ENCODE peak calls at places on chromosomes 12 and 14, in nine cellular contexts. O is body of pancreas, X is Karpas-422, T is WERI-Rb-1, Q is tibial nerve, V is Panc1, B is H9, P is OCI-LY7, U is left ventricle myocardium inferior. E is an unnamed sample.

GRCh38 chr12:25020621-25021243 is 71.8 kb upstream of the BCAT1 start:
- DNase-seq in X (peak), O (no peak), B (no peak), T (no peak), V (no peak), P (peak), U (no peak), Q (no peak), E (no peak)

GRCh38 chr12:95959107-95959506 is 16.0 kb downstream of the AMDHD1 start:
- DNase-seq in V (no peak), T (no peak), O (no peak), P (peak), Q (no peak), B (no peak), X (peak), U (no peak), E (no peak)

GRCh38 chr12:103085541-103085940 is 128.1 kb downstream of the ASCL1 start:
- DNase-seq in U (no peak), P (no peak), V (no peak), X (no peak), B (no peak), O (no peak), T (no peak), Q (no peak), E (no peak)

GRCh38 chr12:94173660-94174265 is 25.4 kb downstream of the PLXNC1 start:
- DNase-seq in P (peak), Q (no peak), X (no peak), O (no peak), T (no peak), B (no peak), U (no peak), V (no peak), E (no peak)

GRCh38 chr12:13024151-13024946 is 19.8 kb upstream of the FAM234B start:
- DNase-seq in V (no peak), B (no peak), U (no peak), T (no peak), Q (peak), O (peak), P (no peak), X (peak), E (peak)

GRCh38 chr12:31008241-31008711 is 65.4 kb upstream of the DDX11 start:
- DNase-seq in V (no peak), X (no peak), B (no peak), T (no peak), U (no peak), P (no peak), Q (no peak), O (no peak), E (no peak)

GRCh38 chr14:37081220-37081619 is 91.2 kb downstream of the SLC25A21 start:
- DNase-seq in P (no peak), O (no peak), Q (no peak), U (no peak), V (peak), B (no peak), X (no peak), T (no peak), E (no peak)

GRCh38 chr14:92382677-92383076 is 59.7 kb downstream of the SLC24A4 start:
- DNase-seq in V (no peak), P (no peak), U (no peak), B (no peak), Q (no peak), X (no peak), T (no peak), O (no peak), E (no peak)

GRCh38 chr14:98138666-98139065 is 1133.3 kb downstream of the BCL11B start:
- DNase-seq in V (no peak), U (no peak), Q (no peak), P (peak), O (peak), T (peak), X (peak), B (peak), E (peak)

GRCh38 chr12:111753144-111753881 is 13.4 kb upstream of the ALDH2 start:
- DNase-seq in U (peak), O (peak), T (peak), V (no peak), P (peak), X (peak), Q (peak), B (peak), E (peak)

DNA sequence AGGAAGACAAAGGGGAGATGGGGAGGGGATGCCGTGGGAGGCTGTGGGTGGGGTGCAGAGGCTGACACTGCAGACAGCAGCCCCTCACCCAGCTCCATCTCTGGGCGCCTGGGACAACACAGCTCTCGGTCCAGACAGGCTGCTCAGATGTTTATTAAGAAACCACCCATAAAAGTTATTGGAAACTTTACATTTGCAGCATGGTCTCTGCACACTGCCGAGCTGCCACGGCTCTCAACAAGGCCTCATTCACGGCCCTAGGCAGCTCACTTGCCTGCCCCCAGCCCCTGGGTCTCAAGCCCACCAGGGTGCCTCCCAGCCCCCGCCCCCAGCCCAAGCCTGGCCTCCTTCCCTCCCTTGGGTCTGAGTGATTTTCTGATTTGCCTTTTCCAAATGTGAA is 21.0 kb upstream of the COL2A1 start:
- DNase-seq in U (no peak), Q (no peak), O (no peak), V (no peak), P (no peak), X (no peak), T (no peak), B (no peak), E (no peak)
- H3K27ac ChIP-seq in U (no peak), Q (no peak), O (no peak), V (no peak), P (no peak), X (no peak), T (no peak), B (no peak), E (no peak)

DNA sequence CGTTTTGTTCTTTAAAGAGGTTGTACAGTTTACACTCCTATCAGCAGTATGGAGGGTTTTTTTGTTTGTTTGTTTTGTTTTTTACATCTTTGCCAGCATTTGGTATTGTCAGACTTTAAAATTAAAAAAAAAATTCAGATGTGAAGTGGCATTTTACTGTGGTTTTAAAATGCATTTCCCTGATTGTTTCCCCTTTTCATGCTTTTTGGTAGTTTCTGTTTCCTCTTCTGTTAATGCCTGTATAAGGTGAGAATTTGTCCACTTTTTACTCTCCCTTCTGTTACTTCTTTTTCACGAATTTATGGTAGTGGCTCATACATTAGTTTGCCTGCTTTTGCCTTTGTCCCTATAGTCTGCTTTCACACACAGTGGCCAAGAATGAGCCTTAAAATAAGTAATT is 36.6 kb downstream of the MNAT1 start:
- DNase-seq in Q (no peak), P (no peak), U (no peak), T (no peak), O (no peak), B (no peak), V (no peak), X (peak), E (no peak)
- H3K27ac ChIP-seq in Q (no peak), P (no peak), U (no peak), T (no peak), O (no peak), B (no peak), V (no peak), X (peak), E (no peak)

DNA sequence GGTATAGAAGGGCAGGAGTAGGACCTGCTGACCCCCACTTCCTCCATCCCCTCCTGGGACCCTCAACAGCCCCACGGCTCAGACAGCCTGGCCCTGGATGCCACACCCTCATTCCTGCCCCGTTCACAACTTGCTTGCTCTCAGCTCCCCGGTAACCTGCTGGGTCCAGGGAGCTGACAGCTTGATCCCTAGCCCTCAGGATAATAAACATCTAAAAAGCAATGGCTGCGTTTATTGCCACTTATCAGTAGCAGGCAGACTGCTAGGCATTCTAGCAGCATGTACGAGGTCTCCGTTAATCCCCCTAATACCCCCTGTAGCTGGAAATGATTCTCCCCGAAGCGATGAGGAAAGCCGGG is 24.3 kb upstream of the RPLP0 start:
- DNase-seq in T (peak), U (no peak), B (no peak), Q (no peak), V (no peak), P (no peak), O (no peak), X (no peak), E (no peak)
- H3K27ac ChIP-seq in T (peak), U (peak), B (no peak), Q (peak), V (peak), P (no peak), O (peak), X (no peak), E (peak)

DNA sequence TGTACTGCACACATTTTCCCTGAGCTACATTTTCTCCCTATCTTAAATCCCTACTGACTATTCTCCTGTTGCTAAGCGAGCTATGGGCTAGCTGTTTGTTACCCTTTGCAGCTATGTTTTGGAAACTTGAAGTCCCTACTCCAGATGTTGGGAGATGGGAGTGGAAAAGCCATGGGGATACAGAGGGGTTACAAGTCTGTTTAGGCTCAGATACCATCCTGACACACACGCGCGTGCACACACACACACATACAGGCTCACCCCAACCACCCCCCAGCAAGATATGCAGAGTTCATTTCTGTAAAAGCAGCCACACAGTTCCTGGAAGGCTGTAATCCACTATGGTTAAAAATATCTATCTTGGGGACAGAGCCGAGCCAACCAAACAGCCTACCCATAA is 15.8 kb downstream of the ATP5MC2 start:
- DNase-seq in Q (no peak), P (no peak), O (no peak), V (no peak), T (no peak), B (no peak), U (no peak), X (no peak), E (no peak)
- H3K27ac ChIP-seq in Q (peak), P (no peak), O (peak), V (peak), T (no peak), B (no peak), U (peak), X (no peak), E (peak)

DNA sequence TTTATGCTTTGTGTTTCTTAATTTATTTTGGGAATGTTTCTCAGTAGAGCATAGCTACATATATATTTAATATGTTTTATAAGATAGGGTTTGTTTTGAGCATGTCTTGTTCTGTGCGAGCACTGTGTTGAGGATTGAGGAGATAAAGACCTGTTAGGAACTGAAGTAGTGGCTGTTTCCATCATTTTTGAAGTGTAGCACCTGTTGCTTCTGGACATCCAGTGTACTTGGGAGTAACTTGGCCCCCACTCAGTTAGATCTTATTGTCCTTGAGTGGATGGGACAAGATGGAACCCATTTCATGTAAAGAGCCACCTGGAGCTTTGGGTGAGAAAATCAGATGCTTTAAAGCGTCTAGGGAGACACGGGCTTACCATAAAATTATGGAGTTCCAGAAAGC is 8.7 kb downstream of the PPP2R5C start:
- DNase-seq in P (no peak), U (no peak), T (no peak), X (no peak), B (no peak), O (no peak), Q (no peak), V (no peak), E (no peak)
- H3K27ac ChIP-seq in P (no peak), U (peak), T (no peak), X (peak), B (no peak), O (no peak), Q (no peak), V (no peak), E (no peak)

GRCh38 chr14:67426161-67426560 is 14.2 kb upstream of the PLEK2 start:
- DNase-seq in V (no peak), O (no peak), U (no peak), P (no peak), B (no peak), Q (no peak), X (no peak), T (no peak), E (no peak)
- H3K27ac ChIP-seq in V (no peak), O (no peak), U (no peak), P (no peak), B (no peak), Q (no peak), X (no peak), T (no peak), E (no peak)

DNA sequence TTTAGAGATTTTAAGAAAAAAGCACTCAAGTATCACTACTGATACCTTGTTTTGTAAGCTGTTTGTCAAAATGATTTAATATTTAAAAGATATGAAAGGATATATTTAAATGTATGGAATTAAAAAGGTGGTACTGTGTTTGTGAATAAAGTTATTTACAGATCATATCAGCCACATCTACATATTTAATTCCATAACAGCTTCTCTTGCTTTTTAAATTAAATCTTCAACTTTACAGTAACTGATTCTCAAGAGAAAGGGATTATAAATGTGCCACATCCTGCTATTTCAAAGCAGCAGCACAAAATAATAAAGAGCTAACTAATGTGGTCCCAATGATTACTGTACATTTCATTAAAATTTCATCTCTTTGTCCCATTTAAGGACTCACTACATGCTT is 117.9 kb downstream of the MED13L start:
- DNase-seq in T (no peak), B (no peak), U (no peak), V (no peak), P (no peak), X (no peak), O (no peak), Q (no peak), E (no peak)
- H3K27ac ChIP-seq in T (no peak), B (no peak), U (no peak), V (peak), P (no peak), X (no peak), O (no peak), Q (no peak), E (no peak)

GRCh38 chr12:14193623-14194022 is 171.9 kb upstream of the ATF7IP start:
- DNase-seq in U (no peak), V (no peak), Q (no peak), O (no peak), B (peak), X (no peak), P (peak), T (no peak), E (no peak)
- H3K27ac ChIP-seq in U (no peak), V (no peak), Q (no peak), O (no peak), B (no peak), X (no peak), P (no peak), T (no peak), E (no peak)